ENCODE peak calls at places on chromosomes 12 and 14, in six cellular contexts. One of them, this sample, is unnamed.

GRCh38 chr12:132633398-132633797 is 14.8 kb downstream of the P2RX2 start:
- DNase-seq in neural progenitor cell: no peak
- DNase-seq in psoas muscle: no peak
- DNase-seq in prostate gland: no peak
- DNase-seq in heart right ventricle: no peak
- DNase-seq in heart left ventricle: no peak
- DNase-seq in this sample: peak; percentile 35

GRCh38 chr14:36952702-36953101 is 219.7 kb downstream of the SLC25A21 start:
- DNase-seq in neural progenitor cell: no peak
- DNase-seq in psoas muscle: no peak
- DNase-seq in prostate gland: no peak
- DNase-seq in heart right ventricle: no peak
- DNase-seq in heart left ventricle: no peak
- DNase-seq in this sample: no peak

GRCh38 chr12:101642115-101643067 is 47.6 kb downstream of the MYBPC1 start:
- DNase-seq in neural progenitor cell: peak; percentile 69
- DNase-seq in psoas muscle: no peak
- DNase-seq in prostate gland: peak; percentile 6
- DNase-seq in heart right ventricle: no peak
- DNase-seq in heart left ventricle: no peak
- DNase-seq in this sample: no peak

GRCh38 chr12:48489012-48489411 is 6.7 kb downstream of the C12orf54 start:
- DNase-seq in neural progenitor cell: no peak
- DNase-seq in psoas muscle: no peak
- DNase-seq in prostate gland: peak; percentile 9
- DNase-seq in heart right ventricle: no peak
- DNase-seq in heart left ventricle: no peak
- DNase-seq in this sample: no peak

GRCh38 chr12:28313631-28314030 is 123.4 kb downstream of the CCDC91 start:
- DNase-seq in neural progenitor cell: no peak
- DNase-seq in psoas muscle: no peak
- DNase-seq in prostate gland: no peak
- DNase-seq in heart right ventricle: no peak
- DNase-seq in heart left ventricle: peak; percentile 21
- DNase-seq in this sample: no peak

GRCh38 chr12:113589437-113589836 is 117.8 kb upstream of the LHX5 start:
- DNase-seq in neural progenitor cell: no peak
- DNase-seq in psoas muscle: no peak
- DNase-seq in prostate gland: no peak
- DNase-seq in heart right ventricle: no peak
- DNase-seq in heart left ventricle: no peak
- DNase-seq in this sample: no peak

GRCh38 chr12:49808686-49809368 is 19.4 kb downstream of the NCKAP5L start:
- DNase-seq in neural progenitor cell: peak; percentile 31
- DNase-seq in psoas muscle: peak; percentile 59
- DNase-seq in prostate gland: no peak
- DNase-seq in heart right ventricle: peak; percentile 75
- DNase-seq in heart left ventricle: peak; percentile 51
- DNase-seq in this sample: peak; percentile 81

GRCh38 chr12:130838284-130838950 is 633 bp downstream of the STX2 start:
- DNase-seq in neural progenitor cell: peak; percentile 63
- DNase-seq in psoas muscle: peak; percentile 42
- DNase-seq in prostate gland: peak; percentile 25
- DNase-seq in heart right ventricle: no peak
- DNase-seq in heart left ventricle: peak; percentile 44
- DNase-seq in this sample: no peak

GRCh38 chr14:29453045-29453444 is 474.6 kb downstream of the PRKD1 start:
- DNase-seq in neural progenitor cell: no peak
- DNase-seq in psoas muscle: no peak
- DNase-seq in prostate gland: no peak
- DNase-seq in heart right ventricle: no peak
- DNase-seq in heart left ventricle: no peak
- DNase-seq in this sample: no peak

GRCh38 chr12:93419388-93420034 is 22.2 kb downstream of the UBE2N start:
- DNase-seq in neural progenitor cell: peak; percentile 42
- DNase-seq in psoas muscle: no peak
- DNase-seq in prostate gland: no peak
- DNase-seq in heart right ventricle: no peak
- DNase-seq in heart left ventricle: no peak
- DNase-seq in this sample: no peak

GRCh38 chr14:38056270-38056669 is 151.4 kb upstream of the SSTR1 start:
- DNase-seq in neural progenitor cell: peak; percentile 9
- DNase-seq in psoas muscle: no peak
- DNase-seq in prostate gland: no peak
- DNase-seq in heart right ventricle: no peak
- DNase-seq in heart left ventricle: no peak
- DNase-seq in this sample: no peak

GRCh38 chr12:21823581-21823980 is 49.1 kb upstream of the KCNJ8 start:
- DNase-seq in neural progenitor cell: no peak
- DNase-seq in psoas muscle: peak; percentile 71
- DNase-seq in prostate gland: no peak
- DNase-seq in heart right ventricle: peak; percentile 59
- DNase-seq in heart left ventricle: peak; percentile 64
- DNase-seq in this sample: peak; percentile 69

GRCh38 chr12:99611590-99611989 is 36.0 kb upstream of the GARIN6 start:
- DNase-seq in neural progenitor cell: no peak
- DNase-seq in psoas muscle: no peak
- DNase-seq in prostate gland: no peak
- DNase-seq in heart right ventricle: no peak
- DNase-seq in heart left ventricle: no peak
- DNase-seq in this sample: no peak

GRCh38 chr12:99611117-99611516 is 36.4 kb upstream of the GARIN6 start:
- DNase-seq in neural progenitor cell: no peak
- DNase-seq in psoas muscle: no peak
- DNase-seq in prostate gland: no peak
- DNase-seq in heart right ventricle: no peak
- DNase-seq in heart left ventricle: no peak
- DNase-seq in this sample: no peak

GRCh38 chr12:99609455-99610181 is 37.9 kb upstream of the GARIN6 start:
- DNase-seq in neural progenitor cell: no peak
- DNase-seq in psoas muscle: no peak
- DNase-seq in prostate gland: no peak
- DNase-seq in heart right ventricle: no peak
- DNase-seq in heart left ventricle: no peak
- DNase-seq in this sample: no peak
- H3K4me1 ChIP-seq in neural progenitor cell: no peaks in the 10 kb centered on the region
- H3K4me1 ChIP-seq in psoas muscle: no peaks in the 10 kb centered on the region
- H3K4me1 ChIP-seq in prostate gland: no peaks in the 10 kb centered on the region
- H3K4me1 ChIP-seq in heart right ventricle: no peaks in the 10 kb centered on the region
- H3K4me1 ChIP-seq in heart left ventricle: no peaks in the 10 kb centered on the region
- H3K4me1 ChIP-seq in this sample: no peaks in the 10 kb centered on the region

GRCh38 chr12:45338272-45338671 is 122.4 kb downstream of the ANO6 start:
- DNase-seq in neural progenitor cell: no peak
- DNase-seq in psoas muscle: no peak
- DNase-seq in prostate gland: no peak
- DNase-seq in heart right ventricle: no peak
- DNase-seq in heart left ventricle: peak; percentile 30
- DNase-seq in this sample: no peak

GRCh38 chr12:45336331-45336730 is 120.4 kb downstream of the ANO6 start:
- DNase-seq in neural progenitor cell: no peak
- DNase-seq in psoas muscle: no peak
- DNase-seq in prostate gland: no peak
- DNase-seq in heart right ventricle: no peak
- DNase-seq in heart left ventricle: no peak
- DNase-seq in this sample: no peak

GRCh38 chr12:45339035-45339434 is 123.1 kb downstream of the ANO6 start:
- DNase-seq in neural progenitor cell: no peak
- DNase-seq in psoas muscle: no peak
- DNase-seq in prostate gland: no peak
- DNase-seq in heart right ventricle: no peak
- DNase-seq in heart left ventricle: no peak
- DNase-seq in this sample: no peak

GRCh38 chr12:45337835-45338234 is 121.9 kb downstream of the ANO6 start:
- DNase-seq in neural progenitor cell: no peak
- DNase-seq in psoas muscle: no peak
- DNase-seq in prostate gland: no peak
- DNase-seq in heart right ventricle: no peak
- DNase-seq in heart left ventricle: no peak
- DNase-seq in this sample: no peak

GRCh38 chr12:45336762-45337596 is 121.1 kb downstream of the ANO6 start:
- DNase-seq in neural progenitor cell: no peak
- DNase-seq in psoas muscle: no peak
- DNase-seq in prostate gland: no peak
- DNase-seq in heart right ventricle: no peak
- DNase-seq in heart left ventricle: no peak
- DNase-seq in this sample: no peak
- H3K4me1 ChIP-seq in neural progenitor cell: no peaks in the 10 kb centered on the region
- H3K4me1 ChIP-seq in psoas muscle: peaks cover 29% of the 10 kb centered on the region
- H3K4me1 ChIP-seq in prostate gland: no peaks in the 10 kb centered on the region
- H3K4me1 ChIP-seq in heart right ventricle: peaks cover 9% of the 10 kb centered on the region
- H3K4me1 ChIP-seq in heart left ventricle: peaks cover 10% of the 10 kb centered on the region
- H3K4me1 ChIP-seq in this sample: no peaks in the 10 kb centered on the region

GRCh38 chr14:93039649-93040315 is 75.9 kb downstream of the ITPK1 start:
- DNase-seq in neural progenitor cell: no peak
- DNase-seq in psoas muscle: no peak
- DNase-seq in prostate gland: no peak
- DNase-seq in heart right ventricle: peak; percentile 48
- DNase-seq in heart left ventricle: no peak
- DNase-seq in this sample: no peak
- H3K4me1 ChIP-seq in neural progenitor cell: peaks cover 48% of the 10 kb centered on the region
- H3K4me1 ChIP-seq in psoas muscle: peaks cover 22% of the 10 kb centered on the region
- H3K4me1 ChIP-seq in prostate gland: peaks cover 26% of the 10 kb centered on the region
- H3K4me1 ChIP-seq in heart right ventricle: peaks cover 65% of the 10 kb centered on the region
- H3K4me1 ChIP-seq in heart left ventricle: peaks cover 53% of the 10 kb centered on the region
- H3K4me1 ChIP-seq in this sample: peaks cover 83% of the 10 kb centered on the region

DNA sequence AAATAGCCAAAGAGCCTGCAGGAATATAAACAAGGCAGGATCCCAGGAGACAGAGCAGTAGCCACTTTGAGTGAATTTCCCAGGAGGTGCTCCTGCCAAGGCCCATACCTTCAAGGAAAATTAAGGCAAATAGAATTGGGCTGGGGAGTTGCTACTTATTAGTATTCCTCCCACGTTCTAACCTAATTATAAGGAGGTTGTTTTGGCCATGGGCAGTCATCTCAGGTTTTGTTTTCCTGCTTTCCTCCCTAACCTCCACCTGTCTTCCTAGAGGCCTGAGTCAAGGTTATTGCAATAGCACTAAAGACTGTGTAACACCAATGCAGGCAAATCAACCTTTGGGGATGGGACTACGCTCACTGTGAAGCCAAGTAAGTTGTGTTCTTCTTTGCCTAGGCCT is 73.1 kb downstream of the DAD1 start:
- DNase-seq in neural progenitor cell: no peak
- DNase-seq in psoas muscle: no peak
- DNase-seq in prostate gland: no peak
- DNase-seq in heart right ventricle: no peak
- DNase-seq in heart left ventricle: no peak
- DNase-seq in this sample: no peak
- H3K4me1 ChIP-seq in neural progenitor cell: peaks cover 23% of the 10 kb centered on the region
- H3K4me1 ChIP-seq in psoas muscle: peaks cover 15% of the 10 kb centered on the region
- H3K4me1 ChIP-seq in prostate gland: no peaks in the 10 kb centered on the region
- H3K4me1 ChIP-seq in heart right ventricle: peaks cover 30% of the 10 kb centered on the region
- H3K4me1 ChIP-seq in heart left ventricle: peaks cover 31% of the 10 kb centered on the region
- H3K4me1 ChIP-seq in this sample: peaks cover 79% of the 10 kb centered on the region

This sample was measured in sigmoid colon.